ENCODE peak calls at places on chromosomes 13 and 19, in six cellular contexts. A, X, N, P, L and K are unnamed samples.

GRCh38 chr19:4454952-4455738 is 2.4 kb downstream of the UBXN6 start:
- DNase-seq in A (no peak), X (no peak), N (peak), P (peak), L (peak), K (no peak)

GRCh38 chr13:74210693-74211393 is 76.6 kb upstream of the KLF12 start:
- DNase-seq in A (peak), X (no peak), N (peak), P (peak), L (peak), K (peak)

GRCh38 chr13:75635101-75635620 is 969 bp upstream of the LMO7 start:
- DNase-seq in A (peak), X (no peak), N (no peak), P (no peak), L (no peak), K (no peak)

GRCh38 chr13:36357692-36358091 is 11.5 kb upstream of the SPART start:
- DNase-seq in A (no peak), X (no peak), N (peak), P (no peak), L (peak), K (peak)

GRCh38 chr13:94344126-94344863 is 135.2 kb downstream of the DCT start:
- DNase-seq in A (no peak), X (no peak), N (no peak), P (peak), L (no peak), K (peak)

GRCh38 chr13:94254737-94255136 is 224.7 kb downstream of the DCT start:
- DNase-seq in A (no peak), X (no peak), N (no peak), P (peak), L (peak), K (no peak)

GRCh38 chr19:16380943-16381755 is 56.5 kb downstream of the KLF2 start:
- DNase-seq in A (peak), X (no peak), N (no peak), P (no peak), L (no peak), K (no peak)

GRCh38 chr19:22784051-22784450 is at the start of gene ZNF99:
- DNase-seq in A (peak), X (peak), N (no peak), P (no peak), L (no peak), K (no peak)

GRCh38 chr19:18393836-18394235 is 3.6 kb downstream of the LRRC25 start:
- DNase-seq in A (peak), X (no peak), N (no peak), P (no peak), L (no peak), K (no peak)

GRCh38 chr19:4393947-4394590 is 6.3 kb downstream of the SH3GL1 start:
- DNase-seq in A (no peak), X (no peak), N (peak), P (no peak), L (peak), K (peak)